ENCODE peak calls at places on chromosomes 3 and 15, in seven cellular contexts. S is mammary epithelial cell; A is CD8-positive, alpha-beta memory T cell; E is spleen; M is colonic mucosa; J is NT2/D1; P is H9. Q is an unnamed sample. For H3K9me3 and H3K27me3, the result is how much of the 10 kb centered on the place peaks cover.

GRCh38 chr3:52086939-52087675 is 30.7 kb upstream of the DUSP7 start:
- DNase-seq in S (no peak), P (no peak), J (no peak), E (peak), M (no peak), A (no peak), Q (no peak)

GRCh38 chr3:51715231-51716058 is 8.6 kb downstream of the GRM2 start:
- DNase-seq in E (no peak), P (no peak), M (peak), S (no peak), A (no peak), J (no peak), Q (no peak)

GRCh38 chr3:38121832-38122461 is 15.0 kb downstream of the ACAA1 start:
- DNase-seq in A (no peak), P (no peak), E (no peak), J (no peak), S (no peak), M (no peak), Q (no peak)

GRCh38 chr3:194330579-194330978 is 20.5 kb downstream of the CPN2 start:
- DNase-seq in S (peak), J (no peak), M (no peak), E (no peak), A (no peak), P (no peak), Q (no peak)

GRCh38 chr15:47998523-47999113 is 122.2 kb upstream of the SLC24A5 start:
- DNase-seq in A (no peak), J (no peak), S (no peak), P (no peak), E (no peak), M (no peak), Q (no peak)

GRCh38 chr15:100771745-100772144 is 107.9 kb upstream of the ALDH1A3 start:
- DNase-seq in P (no peak), M (no peak), A (no peak), J (no peak), S (no peak), E (peak), Q (no peak)

GRCh38 chr3:50205719-50206276 is 727 bp downstream of the SLC38A3 start:
- DNase-seq in S (no peak), P (peak), M (no peak), E (no peak), A (no peak), J (no peak), Q (peak)

GRCh38 chr15:101028321-101028720 is 109.2 kb downstream of the LRRK1 start:
- DNase-seq in J (no peak), P (no peak), A (no peak), S (no peak), E (no peak), M (peak), Q (no peak)

GRCh38 chr3:144466540-144466939 is 494.9 kb downstream of the DIPK2A start:
- DNase-seq in A (no peak), E (no peak), P (no peak), J (no peak), M (no peak), S (no peak), Q (no peak)

GRCh38 chr3:111577798-111578685 is 17.1 kb downstream of the ZBED2 start:
- DNase-seq in S (peak), J (peak), P (no peak), E (no peak), M (no peak), A (no peak), Q (no peak)

GRCh38 chr3:188749010-188749617 is 422.7 kb upstream of the TPRG1 start:
- DNase-seq in J (peak), S (no peak), A (peak), M (peak), E (no peak), P (peak), Q (peak)

GRCh38 chr15:66072616-66073361 is 180.8 kb downstream of the MEGF11 start:
- DNase-seq in S (no peak), J (no peak), M (no peak), P (peak), A (no peak), E (no peak), Q (no peak)

GRCh38 chr15:51377038-51377761 is 35.7 kb downstream of the GLDN start:
- DNase-seq in E (no peak), S (peak), J (no peak), A (no peak), M (no peak), P (no peak), Q (no peak)

GRCh38 chr15:52858388-52859176 is 68.4 kb upstream of the ONECUT1 start:
- DNase-seq in A (no peak), S (no peak), P (peak), M (no peak), E (no peak), J (no peak), Q (no peak)

GRCh38 chr3:111650378-111651275 is 55.5 kb upstream of the ZBED2 start:
- DNase-seq in M (no peak), P (no peak), J (no peak), S (no peak), A (no peak), E (no peak), Q (no peak)

GRCh38 chr15:70245932-70246622 is 148.4 kb upstream of the TLE3 start:
- DNase-seq in A (no peak), E (peak), S (peak), P (no peak), M (no peak), J (no peak), Q (no peak)

GRCh38 chr3:113277886-113278598 is 66.7 kb downstream of the BOC start:
- DNase-seq in J (no peak), P (peak), M (no peak), S (no peak), A (no peak), E (no peak), Q (no peak)

GRCh38 chr15:70077436-70077835 is 20.3 kb downstream of the TLE3 start:
- DNase-seq in J (no peak), P (no peak), S (no peak), E (no peak), M (no peak), A (no peak), Q (no peak)

GRCh38 chr3:189688296-189688695 is 57.1 kb downstream of the TP63 start:
- DNase-seq in S (no peak), A (no peak), P (no peak), J (no peak), M (no peak), E (no peak), Q (no peak)

GRCh38 chr3:18812316-18812715 is 336.0 kb upstream of the KCNH8 start:
- DNase-seq in E (no peak), P (no peak), A (no peak), J (no peak), S (peak), M (no peak), Q (no peak)

GRCh38 chr3:98726084-98726483 is 37.1 kb upstream of the ST3GAL6 start:
- DNase-seq in S (peak), E (no peak), M (no peak), P (no peak), J (no peak), A (no peak), Q (no peak)

GRCh38 chr15:62108411-62108810 is 41.6 kb downstream of the C2CD4A start:
- DNase-seq in E (no peak), J (no peak), P (no peak), M (no peak), A (no peak), S (no peak), Q (no peak)

GRCh38 chr3:36229496-36229895 is 150.8 kb upstream of the STAC start:
- DNase-seq in S (no peak), M (no peak), P (no peak), J (no peak), E (no peak), A (no peak), Q (no peak)

GRCh38 chr3:7144696-7145308 is 283.9 kb downstream of the GRM7 start:
- DNase-seq in A (no peak), S (peak), J (peak), P (peak), M (no peak), E (no peak), Q (no peak)

GRCh38 chr3:186964629-186965028 is 34.3 kb downstream of the ST6GAL1 start:
- DNase-seq in A (no peak), P (peak), M (no peak), E (no peak), S (no peak), J (no peak), Q (no peak)

GRCh38 chr3:178476886-178477285 is 59.4 kb upstream of the KCNMB2 start:
- DNase-seq in E (no peak), P (no peak), A (no peak), S (no peak), M (no peak), J (no peak), Q (no peak)

GRCh38 chr15:25224396-25224795 is 214.4 kb downstream of the UBE3A start:
- DNase-seq in P (no peak), J (no peak), A (no peak), M (no peak), E (no peak), S (no peak), Q (no peak)
- H3K9me3 ChIP-seq in P (half or more), J (under half), A (under half), M (under half), E (half or more), S (half or more), Q (under half)

GRCh38 chr15:96054606-96055005 is 275.9 kb upstream of the NR2F2 start:
- DNase-seq in S (no peak), P (no peak), A (no peak), J (no peak), M (no peak), E (no peak), Q (no peak)

GRCh38 chr15:96052154-96052553 is 278.3 kb upstream of the NR2F2 start:
- DNase-seq in S (no peak), J (no peak), P (no peak), A (no peak), M (no peak), E (no peak), Q (no peak)

GRCh38 chr15:96052572-96053038 is 277.9 kb upstream of the NR2F2 start:
- DNase-seq in J (no peak), E (no peak), A (no peak), S (no peak), M (no peak), P (no peak), Q (no peak)

GRCh38 chr15:96054029-96054428 is 276.5 kb upstream of the NR2F2 start:
- DNase-seq in A (no peak), M (no peak), J (no peak), P (no peak), S (no peak), E (no peak), Q (no peak)

GRCh38 chr15:96053039-96054021 is 277.2 kb upstream of the NR2F2 start:
- DNase-seq in E (peak), P (peak), A (no peak), J (no peak), M (peak), S (peak), Q (no peak)
- H3K27me3 ChIP-seq in E (under half), P (under half), A (under half), J (under half), M (under half), S (under half), Q (under half)

GRCh38 chr15:22265961-22266360 is 185.6 kb downstream of the OR4M2 start:
- DNase-seq in J (no peak), S (no peak), E (no peak), M (no peak), A (no peak), P (no peak), Q (no peak)
- H3K9me3 ChIP-seq in J (under half), S (under half), E (under half), M (under half), A (under half), P (half or more), Q (under half)

GRCh38 chr3:58037141-58037910 is 29.1 kb downstream of the FLNB start:
- DNase-seq in S (no peak), A (no peak), M (no peak), J (no peak), P (no peak), E (peak), Q (no peak)
- H3K27me3 ChIP-seq in S (under half), A (under half), M (under half), J (under half), P (under half), E (under half), Q (under half)

GRCh38 chr15:93024293-93024692 is 64.7 kb downstream of the RGMA start:
- DNase-seq in J (no peak), E (no peak), S (no peak), P (no peak), A (no peak), M (no peak), Q (no peak)
- H3K9me3 ChIP-seq in J (under half), E (under half), S (under half), P (under half), A (under half), M (under half), Q (under half)

Q was measured in CD4-positive, alpha-beta T cell.